ENCODE peak calls at places on chromosome 20, in five cellular contexts. N is neuronal stem cell, W is trophoblast cell, I is H9, X is H1. A is an unnamed sample.

GRCh38 chr20:39899881-39900280 is 789.2 kb downstream of the MAFB start:
- DNase-seq in W (no peak), N (no peak), X (peak), I (peak), A (no peak)

GRCh38 chr20:20820780-20821495 is 108.5 kb upstream of the RALGAPA2 start:
- DNase-seq in N (no peak), W (no peak), X (no peak), I (no peak), A (no peak)

GRCh38 chr20:62374431-62375152 is 7.5 kb upstream of the LAMA5 start:
- DNase-seq in W (no peak), X (no peak), N (no peak), I (no peak), A (peak)

GRCh38 chr20:51594206-51594998 is 51.9 kb upstream of the NFATC2 start:
- DNase-seq in X (no peak), N (no peak), W (no peak), I (no peak), A (no peak)

GRCh38 chr20:6269163-6269873 is 146.5 kb upstream of the FERMT1 start:
- DNase-seq in X (no peak), W (no peak), I (peak), N (no peak), A (peak)

GRCh38 chr20:20210943-20211273 is 157.0 kb upstream of the INSM1 start:
- DNase-seq in N (no peak), W (no peak), X (no peak), I (no peak), A (no peak)

GRCh38 chr20:33852971-33853813 is 42.0 kb downstream of the CHMP4B start:
- DNase-seq in W (no peak), X (no peak), N (no peak), I (no peak), A (no peak)

GRCh38 chr20:50930139-50931047 is 844 bp downstream of the ADNP start:
- DNase-seq in W (peak), I (no peak), N (peak), X (no peak), A (no peak)

GRCh38 chr20:32609993-32610896 is 25.1 kb upstream of the NOL4L start:
- DNase-seq in I (no peak), X (no peak), W (no peak), N (no peak), A (no peak)

GRCh38 chr20:25090492-25091429 is 8.8 kb upstream of the VSX1 start:
- DNase-seq in I (no peak), X (no peak), W (no peak), N (no peak), A (no peak)

GRCh38 chr20:51339721-51340450 is 202.6 kb downstream of the NFATC2 start:
- DNase-seq in N (no peak), I (no peak), X (no peak), W (no peak), A (peak)

GRCh38 chr20:3233131-3233990 is 5.6 kb downstream of the SLC4A11 start:
- DNase-seq in X (no peak), I (no peak), N (no peak), W (no peak), A (no peak)

GRCh38 chr20:58542411-58543095 is 27.4 kb upstream of the APCDD1L start:
- DNase-seq in I (no peak), N (no peak), W (no peak), X (no peak), A (peak)

GRCh38 chr20:20010639-20011500 is 6.3 kb upstream of the NAA20 start:
- DNase-seq in W (no peak), N (no peak), X (no peak), I (no peak), A (peak)

GRCh38 chr20:47857994-47858557 is 72.8 kb upstream of the SULF2 start:
- DNase-seq in W (no peak), X (no peak), I (no peak), N (no peak), A (peak)

GRCh38 chr20:51703446-51704287 is 64.5 kb downstream of the ATP9A start:
- DNase-seq in X (no peak), N (no peak), W (no peak), I (no peak), A (peak)

GRCh38 chr20:6783752-6784725 is 16.6 kb downstream of the BMP2 start:
- DNase-seq in X (no peak), I (no peak), W (no peak), N (no peak), A (peak)

GRCh38 chr20:6566821-6567220 is 200.7 kb upstream of the BMP2 start:
- DNase-seq in I (no peak), N (no peak), X (no peak), W (peak), A (peak)

GRCh38 chr20:3811421-3812258 is 8.7 kb upstream of the AP5S1 start:
- DNase-seq in N (no peak), X (no peak), I (no peak), W (peak), A (peak)

GRCh38 chr20:19835533-19836222 is 77.6 kb downstream of the RIN2 start:
- DNase-seq in W (peak), X (no peak), N (no peak), I (no peak), A (no peak)

GRCh38 chr20:54557836-54558590 is 82.6 kb downstream of the DOK5 start:
- DNase-seq in N (no peak), I (no peak), X (no peak), W (no peak), A (no peak)

GRCh38 chr20:8790442-8791074 is 278.3 kb upstream of the PLCB4 start:
- DNase-seq in W (peak), X (no peak), I (no peak), N (peak), A (peak)

GRCh38 chr20:62603021-62603906 is 39.0 kb upstream of the SLCO4A1 start:
- DNase-seq in W (peak), X (no peak), N (no peak), I (no peak), A (no peak)

GRCh38 chr20:10565191-10565921 is 108.4 kb downstream of the JAG1 start:
- DNase-seq in I (no peak), N (no peak), W (peak), X (no peak), A (peak)

GRCh38 chr20:43404880-43405279 is 52.8 kb upstream of the SRSF6 start:
- DNase-seq in W (peak), I (peak), X (no peak), N (no peak), A (no peak)

GRCh38 chr20:2816583-2817340 is 598 bp downstream of the TMEM239 start:
- DNase-seq in I (peak), W (no peak), X (no peak), N (no peak), A (no peak)

GRCh38 chr20:57872816-57873409 is 163.1 kb upstream of the PMEPA1 start:
- DNase-seq in N (no peak), I (no peak), W (no peak), X (no peak), A (no peak)

GRCh38 chr20:21511485-21511849 is 2.4 kb downstream of the NKX2-2 start:
- DNase-seq in N (no peak), W (no peak), I (peak), X (no peak), A (no peak)

GRCh38 chr20:25543068-25543467 is 42.3 kb downstream of the NINL start:
- DNase-seq in I (no peak), W (no peak), X (no peak), N (no peak), A (peak)

GRCh38 chr20:13786143-13786828 is 1.5 kb downstream of the NDUFAF5 start:
- DNase-seq in I (no peak), X (no peak), N (no peak), W (no peak), A (no peak)

GRCh38 chr20:19211661-19212523 is 550 bp upstream of the SLC24A3 start:
- DNase-seq in W (peak), X (no peak), I (peak), N (peak), A (no peak)

GRCh38 chr20:31593221-31594001 is 11.7 kb upstream of the ID1 start:
- DNase-seq in X (no peak), W (peak), I (peak), N (no peak), A (peak)

GRCh38 chr20:50536333-50536732 is 26.1 kb downstream of the PTPN1 start:
- DNase-seq in N (no peak), X (no peak), I (no peak), W (no peak), A (peak)

GRCh38 chr20:2230671-2231488 is 64.9 kb upstream of the TGM3 start:
- DNase-seq in W (no peak), N (no peak), X (no peak), I (no peak), A (no peak)

GRCh38 chr20:40111282-40111681 is 577.8 kb downstream of the MAFB start:
- DNase-seq in N (no peak), W (no peak), X (no peak), I (no peak), A (no peak)

DNA sequence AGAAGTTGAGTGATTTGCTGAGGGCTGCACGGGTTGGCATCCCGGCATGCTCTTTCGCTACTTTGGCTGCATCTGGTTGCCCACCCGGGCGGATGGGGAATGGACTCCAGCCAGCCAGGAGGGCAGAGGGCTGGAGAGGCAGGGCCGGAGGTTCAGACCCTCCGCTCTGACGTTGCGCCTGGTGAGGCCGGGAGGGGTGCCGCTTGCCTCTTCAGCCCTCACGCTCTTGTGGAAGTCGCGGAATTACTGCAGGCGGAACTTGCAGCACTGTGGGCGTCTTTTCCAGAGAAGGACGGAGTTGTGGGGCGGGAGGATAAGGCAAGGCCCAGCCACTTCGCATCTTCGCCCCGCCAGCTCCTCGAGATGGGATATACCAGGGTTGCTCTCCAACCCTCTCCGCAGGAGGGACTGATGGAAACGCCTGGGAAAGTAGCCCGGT is 656 bp downstream of the RTEL1 start:
- DNase-seq in X (no peak), N (no peak), W (no peak), I (no peak), A (no peak)
- H4K91ac ChIP-seq in X (no peak), N (no peak), W (peak), I (no peak), A (peak)

GRCh38 chr20:44705364-44706094 is 9.6 kb upstream of the CCN5 start:
- DNase-seq in X (no peak), W (no peak), I (no peak), N (no peak), A (no peak)
- H2BK12ac ChIP-seq in X (no peak), W (no peak), I (no peak), N (no peak), A (no peak)

DNA sequence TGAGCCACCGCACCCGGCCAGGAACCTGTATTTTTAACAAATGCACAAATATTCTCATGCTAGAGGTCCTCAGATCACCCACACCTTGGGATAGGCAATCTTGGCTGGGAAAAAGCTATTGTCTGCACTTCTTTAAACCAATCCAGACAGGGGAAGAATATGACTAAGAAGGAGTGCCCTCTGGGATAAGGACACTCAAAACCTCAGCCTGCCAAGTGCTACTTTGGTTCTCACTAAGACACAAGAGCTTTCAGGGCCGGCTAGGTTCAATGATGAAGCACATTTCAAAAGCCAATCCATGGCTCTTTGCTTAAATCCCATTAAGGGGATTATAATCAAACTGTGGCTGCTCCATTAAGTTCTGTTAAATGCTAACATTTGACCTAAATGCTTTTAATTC is 56.8 kb downstream of the SLC23A2 start:
- DNase-seq in X (no peak), N (no peak), I (no peak), W (no peak), A (no peak)
- H2BK120ac ChIP-seq in X (no peak), N (no peak), I (no peak), W (no peak), A (no peak)

GRCh38 chr20:35544436-35544835 is 2.6 kb downstream of the ERGIC3 start:
- DNase-seq in X (no peak), N (no peak), W (no peak), I (no peak), A (no peak)

GRCh38 chr20:35539756-35540212 is 2.1 kb upstream of the ERGIC3 start:
- DNase-seq in X (no peak), I (peak), W (peak), N (peak), A (peak)

GRCh38 chr20:35541118-35541782 is 628 bp upstream of the ERGIC3 start:
- DNase-seq in I (no peak), X (no peak), N (no peak), W (no peak), A (no peak)

GRCh38 chr20:35542990-35543389 is 1.1 kb downstream of the ERGIC3 start:
- DNase-seq in W (no peak), X (no peak), I (no peak), N (no peak), A (no peak)

GRCh38 chr20:35541783-35542662 is at the start of gene ERGIC3:
- DNase-seq in I (peak), N (peak), W (peak), X (peak), A (peak)
- H4K91ac ChIP-seq in I (no peak), N (no peak), W (peak), X (peak), A (peak)

DNA sequence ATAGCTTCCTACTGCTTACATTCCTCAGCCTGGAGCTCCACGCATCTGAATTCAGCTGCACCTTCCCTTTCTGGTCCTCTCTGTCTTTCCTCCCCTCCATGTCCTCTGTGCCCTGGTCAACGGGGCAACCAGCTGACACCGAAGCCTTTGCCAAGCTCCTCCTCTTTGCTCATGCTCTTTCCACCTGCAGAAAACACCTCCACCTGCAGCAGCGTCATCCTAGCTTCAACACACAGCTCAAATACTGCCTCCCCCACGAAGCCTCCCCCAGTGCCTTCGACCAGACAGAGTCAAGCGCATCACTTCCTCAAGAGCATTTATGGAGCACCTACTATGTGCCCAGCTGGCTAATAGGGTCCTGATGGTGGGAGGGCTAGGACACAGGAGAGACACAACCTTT is 9.2 kb downstream of the CDH22 start:
- DNase-seq in X (no peak), N (no peak), W (no peak), I (no peak), A (no peak)
- H2BK12ac ChIP-seq in X (no peak), N (no peak), W (no peak), I (no peak), A (peak)

A was measured in mesenchymal stem cell.